ENCODE peak calls at places on chromosomes 12 and 14, in five cellular contexts. X is right atrium auricular region; H is fibroblast of lung; U is stomach; B is CD8-positive, alpha-beta memory T cell. W is an unnamed sample. For H3K9me3, the result is how much of the 10 kb centered on the place peaks cover.

GRCh38 chr12:6818246-6819006 is 3.2 kb upstream of the GPR162 start:
- DNase-seq in X (no peak), H (no peak), U (no peak), B (no peak), W (no peak)

GRCh38 chr14:99467338-99468075 is 13.2 kb downstream of the SETD3 start:
- DNase-seq in X (no peak), H (no peak), U (no peak), B (no peak), W (no peak)

GRCh38 chr14:20690848-20691640 is 2.5 kb downstream of the ANG start:
- DNase-seq in X (peak), H (peak), U (peak), B (peak), W (peak)

GRCh38 chr12:105561981-105562726 is 231.7 kb downstream of the C12orf75 start:
- DNase-seq in X (peak), H (peak), U (peak), B (no peak), W (no peak)

GRCh38 chr14:97218336-97218712 is 421.1 kb downstream of the VRK1 start:
- DNase-seq in X (no peak), H (no peak), U (no peak), B (no peak), W (no peak)

GRCh38 chr12:5379737-5380496 is 52.0 kb upstream of the NTF3 start:
- DNase-seq in X (no peak), H (no peak), U (no peak), B (no peak), W (no peak)

GRCh38 chr14:94646481-94646880 is 34.3 kb downstream of the SERPINA3 start:
- DNase-seq in X (peak), H (no peak), U (no peak), B (no peak), W (no peak)

GRCh38 chr12:18747960-18748359 is 10.0 kb downstream of the CAPZA3 start:
- DNase-seq in X (no peak), H (peak), U (no peak), B (no peak), W (no peak)

GRCh38 chr14:25032092-25032784 is 17.7 kb downstream of the STXBP6 start:
- DNase-seq in X (no peak), H (no peak), U (no peak), B (no peak), W (no peak)

GRCh38 chr12:62799126-62799736 is 135.7 kb downstream of the PPM1H start:
- DNase-seq in X (peak), H (peak), U (peak), B (peak), W (peak)

GRCh38 chr12:131915774-131916173 is 13.3 kb upstream of the PUS1 start:
- DNase-seq in X (no peak), H (no peak), U (no peak), B (no peak), W (no peak)

GRCh38 chr12:98002887-98003493 is 512.4 kb upstream of the TMPO start:
- DNase-seq in X (no peak), H (peak), U (peak), B (no peak), W (no peak)

GRCh38 chr12:510071-510825 is 50.5 kb downstream of the B4GALNT3 start:
- DNase-seq in X (no peak), H (no peak), U (peak), B (no peak), W (no peak)

GRCh38 chr12:112904571-112904970 is 2.2 kb upstream of the OAS1 start:
- DNase-seq in X (no peak), H (peak), U (no peak), B (no peak), W (no peak)

GRCh38 chr12:50338920-50339319 is 55.6 kb upstream of the LIMA1 start:
- DNase-seq in X (no peak), H (no peak), U (no peak), B (no peak), W (no peak)

GRCh38 chr14:86515195-86515594 is 985.3 kb downstream of the FLRT2 start:
- DNase-seq in X (no peak), H (no peak), U (no peak), B (no peak), W (no peak)

GRCh38 chr12:21800011-21800410 is 25.5 kb upstream of the KCNJ8 start:
- DNase-seq in X (no peak), H (no peak), U (no peak), B (no peak), W (no peak)

GRCh38 chr12:54560374-54560858 is 11.0 kb downstream of the PDE1B start:
- DNase-seq in X (peak), H (peak), U (peak), B (peak), W (peak)

GRCh38 chr12:100044266-100044665 is 59.5 kb upstream of the ANKS1B start:
- DNase-seq in X (no peak), H (no peak), U (no peak), B (no peak), W (no peak)

GRCh38 chr14:74459289-74459946 is 33.4 kb upstream of the SYNDIG1L start:
- DNase-seq in X (peak), H (peak), U (no peak), B (no peak), W (no peak)

GRCh38 chr14:69535230-69535848 is 39.3 kb downstream of the CCDC177 start:
- DNase-seq in X (peak), H (peak), U (peak), B (no peak), W (no peak)

GRCh38 chr14:64673748-64674147 is 30.5 kb upstream of the PLEKHG3 start:
- DNase-seq in X (no peak), H (no peak), U (no peak), B (peak), W (peak)

GRCh38 chr12:49088190-49088931 is 6.2 kb downstream of the DHH start:
- DNase-seq in X (peak), H (peak), U (peak), B (peak), W (peak)

GRCh38 chr14:72747652-72748051 is 146.2 kb downstream of the DPF3 start:
- DNase-seq in X (no peak), H (no peak), U (no peak), B (no peak), W (no peak)

DNA sequence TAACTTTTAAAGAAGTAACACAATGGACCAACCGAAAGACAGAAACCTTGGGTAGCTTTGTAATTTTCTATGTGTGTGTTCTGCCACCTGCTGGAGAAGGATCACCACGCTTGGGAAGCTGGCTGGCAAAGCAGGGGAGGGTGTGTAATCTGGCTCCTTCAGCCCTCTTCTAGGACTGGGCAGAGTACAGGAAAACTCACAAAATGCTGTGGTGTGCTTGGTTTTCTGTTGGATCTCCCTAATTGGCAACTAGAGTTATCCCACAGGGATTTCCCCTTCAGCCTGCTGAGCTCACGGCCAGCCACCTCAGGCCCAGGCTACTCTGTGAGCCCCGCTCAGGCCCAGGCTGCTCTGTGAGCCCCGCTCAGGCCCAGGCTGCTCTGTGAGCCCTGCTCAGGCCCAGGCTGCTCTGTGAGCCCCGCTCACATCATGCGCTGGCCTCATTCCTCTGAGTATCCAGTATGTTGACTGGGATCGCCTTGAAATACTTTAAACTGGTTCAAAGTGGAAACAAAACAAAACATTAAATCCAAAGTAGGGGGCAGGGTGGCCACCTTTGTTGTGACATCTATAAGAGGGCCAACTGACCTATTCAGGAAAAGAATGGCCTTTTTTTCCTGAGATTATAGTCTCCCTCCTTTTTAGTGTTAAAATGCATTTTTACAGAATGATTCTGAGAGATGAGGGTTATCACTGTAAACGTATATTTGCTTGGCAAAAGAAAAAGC is 52.0 kb upstream of the RNU6-8 start:
- DNase-seq in X (peak), H (peak), U (peak), B (peak), W (peak)
- H3K27ac ChIP-seq in X (peak), H (no peak), U (no peak), B (no peak), W (no peak)

DNA sequence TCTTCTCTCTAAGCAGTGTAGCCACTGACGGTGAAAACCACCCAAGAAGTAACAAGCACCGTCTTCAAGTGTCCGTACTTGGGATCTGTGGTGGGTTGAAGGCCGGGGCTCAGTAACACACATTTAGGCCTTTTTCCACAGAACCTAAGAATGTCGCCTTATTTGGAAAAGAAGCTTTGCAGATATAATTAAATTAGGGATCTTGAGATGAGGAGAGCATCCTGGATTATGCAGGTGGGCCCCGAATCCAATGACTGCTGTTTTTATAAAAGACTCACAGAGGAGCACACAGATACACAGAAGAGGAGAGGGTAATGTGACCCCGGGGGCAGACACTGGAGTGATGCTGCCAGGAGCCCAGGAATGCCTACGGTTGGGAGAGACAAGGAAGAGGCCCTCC is 46.3 kb downstream of the RIMBP2 start:
- DNase-seq in X (no peak), H (no peak), U (no peak), B (no peak), W (no peak)
- H3K9me3 ChIP-seq in X (under half), H (under half), U (under half), B (under half), W (under half)

GRCh38 chr12:93813181-93813580 is 136.0 kb downstream of the CRADD start:
- DNase-seq in X (no peak), H (peak), U (no peak), B (no peak), W (no peak)
- H3K27ac ChIP-seq in X (peak), H (peak), U (no peak), B (no peak), W (no peak)

DNA sequence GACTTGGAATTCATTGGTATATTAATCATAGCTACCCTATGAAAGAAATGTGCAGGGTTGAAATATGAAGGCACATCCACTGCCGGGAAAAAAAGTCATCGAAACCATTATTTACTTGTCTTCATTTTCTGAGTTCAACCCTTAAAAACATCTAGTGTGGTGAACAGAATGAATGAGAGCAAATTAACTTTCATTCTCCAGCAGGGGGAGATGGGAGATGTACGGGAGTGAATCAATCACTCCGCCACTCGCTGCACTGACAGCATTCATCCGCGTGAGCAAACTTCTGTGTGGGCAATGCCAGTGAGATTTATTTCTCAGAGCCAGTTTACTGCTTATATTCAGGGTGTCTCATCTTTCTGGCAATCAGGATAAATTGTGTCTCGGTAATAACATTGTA is 463.5 kb upstream of the MIS18BP1 start:
- DNase-seq in X (no peak), H (no peak), U (no peak), B (no peak), W (no peak)
- H3K9me3 ChIP-seq in X (under half), H (under half), U (under half), B (under half), W (under half)

W was measured in effector memory CD4-positive, alpha-beta T cell.